ENCODE peak calls at places on chromosomes 2 and 18, in seven cellular contexts. I is nucleus accumbens; A is KBM-7; U is effector memory CD8-positive, alpha-beta T cell; X is GM12865; W is MCF 10A; Y is tibial artery. V is an unnamed sample.

GRCh38 chr2:181581534-181581933 is 75.4 kb downstream of the CERKL start:
- DNase-seq in I (no peak), A (no peak), Y (no peak), W (no peak), U (no peak), X (peak; percentile 14), V (no peak)

GRCh38 chr2:239299218-239299939 is 101.4 kb downstream of the HDAC4 start:
- DNase-seq in Y (peak; percentile 44), A (no peak), X (no peak), U (no peak), I (peak; percentile 35), W (no peak), V (peak; percentile 18)

GRCh38 chr2:73243884-73244570 is 9.9 kb downstream of the CCT7 start:
- DNase-seq in W (peak; percentile 97), U (no peak), Y (no peak), A (no peak), X (no peak), I (no peak), V (peak; percentile 53)

GRCh38 chr2:142316049-142316448 is 185.2 kb upstream of the LRP1B start:
- DNase-seq in Y (no peak), X (no peak), U (no peak), I (no peak), A (no peak), W (no peak), V (no peak)

GRCh38 chr2:184654945-184655344 is 56.6 kb downstream of the ZNF804A start:
- DNase-seq in Y (no peak), W (peak; percentile 18), U (no peak), I (no peak), A (peak; percentile 11), X (no peak), V (no peak)

GRCh38 chr18:72041313-72042032 is 502.7 kb downstream of the CBLN2 start:
- DNase-seq in I (no peak), W (peak; percentile 2), A (no peak), X (no peak), Y (no peak), U (no peak), V (no peak)

GRCh38 chr2:36322108-36322507 is 33.5 kb upstream of the CRIM1 start:
- DNase-seq in U (no peak), A (no peak), W (peak; percentile 29), Y (no peak), I (no peak), X (no peak), V (no peak)

GRCh38 chr2:168034586-168034985 is 212.8 kb downstream of the STK39 start:
- DNase-seq in A (no peak), Y (no peak), X (no peak), I (no peak), W (no peak), U (no peak), V (no peak)

GRCh38 chr2:109378682-109379081 is 235.1 kb downstream of the SEPTIN10 start:
- DNase-seq in A (no peak), U (no peak), X (no peak), Y (no peak), W (no peak), I (no peak), V (no peak)

GRCh38 chr2:101466426-101466825 is 8.5 kb downstream of the RFX8 start:
- DNase-seq in W (no peak), Y (no peak), X (no peak), U (no peak), A (peak; percentile 75), I (no peak), V (peak; percentile 23)

GRCh38 chr2:188940171-188940570 is 34.0 kb upstream of the COL3A1 start:
- DNase-seq in Y (no peak), W (no peak), I (no peak), U (no peak), A (no peak), X (no peak), V (no peak)

GRCh38 chr2:27729198-27729597 is 42.3 kb upstream of the MRPL33 start:
- DNase-seq in X (no peak), Y (no peak), W (no peak), A (no peak), I (no peak), U (no peak), V (no peak)

GRCh38 chr2:1685957-1686783 is 58.1 kb downstream of the PXDN start:
- DNase-seq in A (no peak), Y (no peak), X (no peak), I (no peak), W (no peak), U (no peak), V (no peak)

GRCh38 chr2:240986787-240987411 is 11.5 kb upstream of the SNED1 start:
- DNase-seq in Y (peak; percentile 89), X (no peak), U (no peak), A (peak; percentile 38), W (peak; percentile 90), I (no peak), V (peak; percentile 72)

GRCh38 chr2:100957971-100958653 is 44.0 kb upstream of the RPL31 start:
- DNase-seq in Y (peak; percentile 81), X (no peak), A (no peak), W (peak; percentile 8), I (no peak), U (no peak), V (no peak)

GRCh38 chr18:46856975-46857374 is 60.3 kb downstream of the PIAS2 start:
- DNase-seq in W (no peak), U (no peak), A (no peak), X (peak; percentile 1), Y (no peak), I (no peak), V (no peak)

GRCh38 chr2:138239902-138240595 is 261.5 kb upstream of the SPOPL start:
- DNase-seq in W (no peak), I (no peak), Y (no peak), A (peak; percentile 0), U (no peak), X (no peak), V (no peak)

GRCh38 chr2:239027431-239028252 is 179.8 kb downstream of the TWIST2 start:
- DNase-seq in A (no peak), U (no peak), X (no peak), W (no peak), Y (peak; percentile 40), I (no peak), V (peak; percentile 80)

GRCh38 chr2:45259144-45259543 is 249.9 kb upstream of the SIX2 start:
- DNase-seq in W (no peak), A (no peak), Y (no peak), U (no peak), I (no peak), X (no peak), V (peak; percentile 22)

GRCh38 chr2:210593166-210593565 is 36.8 kb downstream of the CPS1 start:
- DNase-seq in A (no peak), W (no peak), U (no peak), Y (no peak), X (no peak), I (no peak), V (no peak)

GRCh38 chr18:49617846-49618245 is 56.0 kb downstream of the LIPG start:
- DNase-seq in A (no peak), W (no peak), X (no peak), U (no peak), I (no peak), Y (no peak), V (no peak)

GRCh38 chr18:3706279-3707097 is 256.5 kb downstream of the TGIF1 start:
- DNase-seq in U (no peak), Y (no peak), A (no peak), W (no peak), I (no peak), X (no peak), V (no peak)

GRCh38 chr2:38146302-38146916 is 70.5 kb upstream of the CYP1B1 start:
- DNase-seq in Y (peak; percentile 70), W (peak; percentile 86), X (peak; percentile 80), A (peak; percentile 89), I (no peak), U (no peak), V (peak; percentile 60)

GRCh38 chr2:55771612-55772011 is 78.0 kb upstream of the PNPT1 start:
- DNase-seq in I (no peak), W (peak; percentile 56), A (peak; percentile 17), X (no peak), Y (no peak), U (no peak), V (no peak)

GRCh38 chr18:60020107-60020925 is 120.5 kb downstream of the PMAIP1 start:
- DNase-seq in U (no peak), I (no peak), X (peak; percentile 5), A (no peak), Y (no peak), W (no peak), V (no peak)

GRCh38 chr2:226227341-226227740 is 572.3 kb downstream of the IRS1 start:
- DNase-seq in U (no peak), X (no peak), A (no peak), Y (no peak), W (no peak), I (no peak), V (no peak)

GRCh38 chr18:11246466-11246865 is 97.1 kb upstream of the PIEZO2 start:
- DNase-seq in U (no peak), Y (no peak), I (no peak), A (no peak), W (peak; percentile 4), X (no peak), V (no peak)

GRCh38 chr2:57693177-57693576 is 353.4 kb upstream of the VRK2 start:
- DNase-seq in I (no peak), W (no peak), Y (no peak), X (no peak), U (no peak), A (no peak), V (no peak)

GRCh38 chr2:115071534-115071933 is 629.1 kb downstream of the DPP10 start:
- DNase-seq in A (no peak), I (no peak), W (no peak), Y (no peak), X (no peak), U (no peak), V (no peak)

GRCh38 chr2:406231-406630 is 118.3 kb upstream of the ALKAL2 start:
- DNase-seq in W (no peak), I (no peak), X (no peak), U (no peak), A (no peak), Y (no peak), V (no peak)

GRCh38 chr2:33530614-33531344 is 54.3 kb downstream of the RASGRP3 start:
- DNase-seq in A (no peak), W (no peak), X (peak; percentile 54), Y (no peak), I (no peak), U (no peak), V (no peak)

V was measured in upper lobe of left lung.